ENCODE peak calls at places on chromosomes 6 and 20, in four cellular contexts. M is left cardiac atrium, J is uterus, C is T-helper 2 cell. F is an unnamed sample.
A peak's percentile ranks its signal among the peaks of the same experiment; 100 is the strongest.

GRCh38 chr6:14228571-14228970 is 111.0 kb downstream of the CD83 start:
- DNase-seq in M (no peak), J (no peak), C (no peak), F (no peak)

GRCh38 chr20:23366384-23366783 is 4.4 kb downstream of the GZF1 start:
- DNase-seq in M (no peak), J (no peak), C (peak; percentile 13), F (no peak)

GRCh38 chr6:51398793-51399192 is 580.1 kb downstream of the TFAP2B start:
- DNase-seq in M (no peak), J (no peak), C (no peak), F (no peak)

GRCh38 chr6:22025468-22026159 is 271.2 kb downstream of the PRL start:
- DNase-seq in M (no peak), J (peak; percentile 60), C (no peak), F (no peak)

GRCh38 chr6:16754274-16754673 is 7.0 kb downstream of the ATXN1 start:
- DNase-seq in M (no peak), J (no peak), C (no peak), F (no peak)

GRCh38 chr6:157099912-157100593 is 223.3 kb downstream of the TMEM242 start:
- DNase-seq in M (no peak), J (no peak), C (peak; percentile 38), F (no peak)

GRCh38 chr6:88899569-88900316 is 63.7 kb downstream of the RNGTT start:
- DNase-seq in M (no peak), J (no peak), C (no peak), F (no peak)

GRCh38 chr6:134937426-134937825 is 12.5 kb downstream of the ALDH8A1 start:
- DNase-seq in M (no peak), J (no peak), C (no peak), F (peak; percentile 52)

GRCh38 chr6:131694832-131695426 is 6.3 kb downstream of the OR2A4 start:
- DNase-seq in M (peak; percentile 29), J (peak; percentile 62), C (no peak), F (peak; percentile 36)

GRCh38 chr20:45095753-45096371 is 5.1 kb downstream of the KCNS1 start:
- DNase-seq in M (peak; percentile 58), J (peak; percentile 52), C (peak; percentile 27), F (no peak)

GRCh38 chr6:45026003-45026516 is 302.1 kb upstream of the RUNX2 start:
- DNase-seq in M (no peak), J (no peak), C (no peak), F (no peak)

GRCh38 chr6:77740380-77740779 is 87.5 kb downstream of the MEI4 start:
- DNase-seq in M (no peak), J (no peak), C (no peak), F (no peak)

GRCh38 chr6:133352046-133352445 is 110.9 kb downstream of the EYA4 start:
- DNase-seq in M (no peak), J (no peak), C (no peak), F (no peak)

GRCh38 chr6:170178561-170179477 is 112.1 kb downstream of the DLL1 start:
- DNase-seq in M (peak; percentile 77), J (peak; percentile 17), C (no peak), F (peak; percentile 92)